ENCODE peak calls at places on chromosome 17, in six cellular contexts. V is neural progenitor cell, N is SK-N-SH, K is mesendoderm, O is endothelial cell of umbilical vein, Y is endodermal cell. B is an unnamed sample.

GRCh38 chr17:39235555-39236221 is 9.9 kb upstream of the STAC2 start:
- DNase-seq in N (peak), V (peak), O (peak), K (peak), Y (peak), B (peak)

GRCh38 chr17:76791053-76791980 is 53.4 kb downstream of the MFSD11 start:
- DNase-seq in N (peak), V (no peak), K (no peak), O (peak), Y (no peak), B (peak)

GRCh38 chr17:18992454-18993130 is 12.0 kb downstream of the FAM83G start:
- DNase-seq in N (no peak), O (no peak), Y (no peak), K (no peak), V (no peak), B (no peak)

GRCh38 chr17:68035131-68035522 is 408 bp upstream of the KPNA2 start:
- DNase-seq in K (no peak), Y (peak), O (no peak), N (no peak), V (peak), B (peak)

GRCh38 chr17:76716146-76716833 is 5.5 kb upstream of the MXRA7 start:
- DNase-seq in O (no peak), Y (no peak), K (no peak), V (no peak), N (no peak), B (peak)

GRCh38 chr17:82931696-82932060 is 91.9 kb upstream of the ZNF750 start:
- DNase-seq in N (no peak), Y (no peak), O (no peak), V (no peak), K (no peak), B (peak)

GRCh38 chr17:19753049-19753444 is 4.9 kb upstream of the ALDH3A1 start:
- DNase-seq in V (no peak), Y (no peak), N (peak), K (peak), O (peak), B (peak)

GRCh38 chr17:8126306-8127066 is 2.6 kb upstream of the HES7 start:
- DNase-seq in O (peak), V (peak), Y (peak), N (peak), K (peak), B (peak)

GRCh38 chr17:46975287-46975686 is 3.8 kb downstream of the RPRML start:
- DNase-seq in K (no peak), O (no peak), V (no peak), N (no peak), Y (no peak), B (no peak)

GRCh38 chr17:27356091-27356705 is 62.3 kb downstream of the WSB1 start:
- DNase-seq in N (no peak), Y (no peak), V (no peak), O (no peak), K (no peak), B (no peak)

GRCh38 chr17:67474081-67474661 is 97.1 kb downstream of the PITPNC1 start:
- DNase-seq in N (no peak), Y (peak), K (peak), V (peak), O (peak), B (peak)

GRCh38 chr17:61366715-61367413 is 32.8 kb upstream of the TBX2 start:
- DNase-seq in N (no peak), K (peak), Y (peak), O (no peak), V (no peak), B (no peak)

GRCh38 chr17:66675273-66675990 is 159.5 kb upstream of the CACNG5 start:
- DNase-seq in K (peak), V (no peak), Y (peak), N (no peak), O (no peak), B (no peak)

GRCh38 chr17:81194941-81195901 is 27.5 kb downstream of the CEP131 start:
- DNase-seq in Y (no peak), V (no peak), K (no peak), N (no peak), O (no peak), B (no peak)

GRCh38 chr17:78214016-78214705 is at the start of gene BIRC5:
- DNase-seq in K (peak), V (peak), O (peak), Y (peak), N (peak), B (peak)

GRCh38 chr17:61744804-61745203 is 118.5 kb downstream of the BRIP1 start:
- DNase-seq in N (no peak), Y (no peak), O (no peak), K (no peak), V (no peak), B (no peak)

GRCh38 chr17:64386412-64387144 is 4.1 kb downstream of the PECAM1 start:
- DNase-seq in V (no peak), K (no peak), O (peak), Y (no peak), N (no peak), B (no peak)

GRCh38 chr17:64442550-64442971 is 6.4 kb upstream of the MILR1 start:
- DNase-seq in Y (no peak), N (no peak), O (no peak), K (no peak), V (no peak), B (no peak)

GRCh38 chr17:6919158-6919557 is 76.7 kb upstream of the ALOX12 start:
- DNase-seq in N (no peak), O (no peak), K (no peak), V (no peak), Y (peak), B (no peak)

GRCh38 chr17:17314501-17315071 is 11.4 kb downstream of the NT5M start:
- DNase-seq in N (no peak), Y (peak), K (no peak), O (peak), V (no peak), B (no peak)

GRCh38 chr17:17315142-17315821 is 12.1 kb downstream of the NT5M start:
- DNase-seq in V (no peak), O (no peak), Y (peak), K (peak), N (no peak), B (no peak)

GRCh38 chr17:17313350-17313991 is 10.3 kb downstream of the NT5M start:
- DNase-seq in Y (peak), N (peak), O (peak), V (peak), K (peak), B (peak)
- H3K9ac ChIP-seq in Y (no peak), N (no peak), O (no peak), V (no peak), K (no peak), B (no peak)

GRCh38 chr17:16953347-16953746 is 18.6 kb downstream of the TNFRSF13B start:
- DNase-seq in K (no peak), V (no peak), Y (peak), O (no peak), N (no peak), B (no peak)
- H3K9ac ChIP-seq in K (no peak), V (no peak), Y (no peak), O (no peak), N (no peak), B (no peak)

GRCh38 chr17:55056530-55056929 is 88.0 kb downstream of the STXBP4 start:
- DNase-seq in Y (no peak), O (peak), N (peak), K (no peak), V (no peak), B (no peak)
- H3K9ac ChIP-seq in Y (no peak), O (no peak), N (no peak), K (no peak), V (no peak), B (no peak)

GRCh38 chr17:36934759-36935630 is 2.3 kb upstream of the LHX1 start:
- DNase-seq in N (peak), O (no peak), K (peak), Y (peak), V (peak), B (no peak)
- H3K9ac ChIP-seq in N (no peak), O (no peak), K (peak), Y (peak), V (no peak), B (no peak)